ENCODE peak calls at places on chromosomes 4 and X, in eight cellular contexts. One of them, this sample, is unnamed.

GRCh38 chrX:155544886-155545285 is 67.9 kb downstream of the TMLHE start:
- DNase-seq in GM12865: no peak
- DNase-seq in NAMALWA: no peak
- DNase-seq in NCI-H82: no peak
- DNase-seq in activated naive CD4-positive, alpha-beta T cell: no peak
- DNase-seq in endothelial cell: no peak
- DNase-seq in Panc1: no peak
- DNase-seq in AML-193: no peak
- DNase-seq in this sample: no peak

GRCh38 chr4:55768291-55768690 is 51.3 kb upstream of the EXOC1L start:
- DNase-seq in GM12865: no peak
- DNase-seq in NAMALWA: no peak
- DNase-seq in NCI-H82: peak; percentile 74
- DNase-seq in activated naive CD4-positive, alpha-beta T cell: no peak
- DNase-seq in endothelial cell: no peak
- DNase-seq in Panc1: no peak
- DNase-seq in AML-193: no peak
- DNase-seq in this sample: no peak

GRCh38 chr4:65968873-65969272 is 298.6 kb upstream of the EPHA5 start:
- DNase-seq in GM12865: no peak
- DNase-seq in NAMALWA: no peak
- DNase-seq in NCI-H82: no peak
- DNase-seq in activated naive CD4-positive, alpha-beta T cell: no peak
- DNase-seq in endothelial cell: no peak
- DNase-seq in Panc1: no peak
- DNase-seq in AML-193: no peak
- DNase-seq in this sample: no peak

GRCh38 chrX:134554291-134554690 is 94.3 kb downstream of the HPRT1 start:
- DNase-seq in GM12865: no peak
- DNase-seq in NAMALWA: no peak
- DNase-seq in NCI-H82: no peak
- DNase-seq in activated naive CD4-positive, alpha-beta T cell: no peak
- DNase-seq in endothelial cell: no peak
- DNase-seq in Panc1: no peak
- DNase-seq in AML-193: no peak
- DNase-seq in this sample: no peak

GRCh38 chr4:152283806-152284470 is 252.0 kb downstream of the FBXW7 start:
- DNase-seq in GM12865: no peak
- DNase-seq in NAMALWA: no peak
- DNase-seq in NCI-H82: no peak
- DNase-seq in activated naive CD4-positive, alpha-beta T cell: no peak
- DNase-seq in endothelial cell: no peak
- DNase-seq in Panc1: no peak
- DNase-seq in AML-193: no peak
- DNase-seq in this sample: no peak

GRCh38 chr4:73407227-73407673 is 3.2 kb downstream of the ALB start:
- DNase-seq in GM12865: no peak
- DNase-seq in NAMALWA: no peak
- DNase-seq in NCI-H82: no peak
- DNase-seq in activated naive CD4-positive, alpha-beta T cell: no peak
- DNase-seq in endothelial cell: no peak
- DNase-seq in Panc1: no peak
- DNase-seq in AML-193: no peak
- DNase-seq in this sample: no peak

GRCh38 chrX:140701480-140701879 is 8.1 kb upstream of the LINC00632 start:
- DNase-seq in GM12865: peak; percentile 26
- DNase-seq in NAMALWA: peak; percentile 30
- DNase-seq in NCI-H82: peak; percentile 14
- DNase-seq in activated naive CD4-positive, alpha-beta T cell: no peak
- DNase-seq in endothelial cell: no peak
- DNase-seq in Panc1: no peak
- DNase-seq in AML-193: peak; percentile 2
- DNase-seq in this sample: no peak

GRCh38 chr4:81527709-81528108 is 56.0 kb upstream of the RASGEF1B start:
- DNase-seq in GM12865: no peak
- DNase-seq in NAMALWA: no peak
- DNase-seq in NCI-H82: no peak
- DNase-seq in activated naive CD4-positive, alpha-beta T cell: no peak
- DNase-seq in endothelial cell: no peak
- DNase-seq in Panc1: no peak
- DNase-seq in AML-193: no peak
- DNase-seq in this sample: no peak

GRCh38 chr4:188400456-188400855 is 261.2 kb downstream of the TRIML1 start:
- DNase-seq in GM12865: no peak
- DNase-seq in NAMALWA: no peak
- DNase-seq in NCI-H82: peak; percentile 7
- DNase-seq in activated naive CD4-positive, alpha-beta T cell: no peak
- DNase-seq in endothelial cell: no peak
- DNase-seq in Panc1: no peak
- DNase-seq in AML-193: no peak
- DNase-seq in this sample: no peak

GRCh38 chrX:151984328-151984727 is 9.9 kb upstream of the GABRE start:
- DNase-seq in GM12865: no peak
- DNase-seq in NAMALWA: no peak
- DNase-seq in NCI-H82: no peak
- DNase-seq in activated naive CD4-positive, alpha-beta T cell: no peak
- DNase-seq in endothelial cell: no peak
- DNase-seq in Panc1: peak; percentile 27
- DNase-seq in AML-193: no peak
- DNase-seq in this sample: no peak

GRCh38 chr4:172895699-172896098 is 272.9 kb upstream of the GALNT7 start:
- DNase-seq in GM12865: no peak
- DNase-seq in NAMALWA: no peak
- DNase-seq in NCI-H82: no peak
- DNase-seq in activated naive CD4-positive, alpha-beta T cell: no peak
- DNase-seq in endothelial cell: no peak
- DNase-seq in Panc1: no peak
- DNase-seq in AML-193: no peak
- DNase-seq in this sample: no peak

GRCh38 chr4:85707591-85707990 is 232.6 kb downstream of the ARHGAP24 start:
- DNase-seq in GM12865: peak; percentile 64
- DNase-seq in NAMALWA: peak; percentile 55
- DNase-seq in NCI-H82: no peak
- DNase-seq in activated naive CD4-positive, alpha-beta T cell: no peak
- DNase-seq in endothelial cell: no peak
- DNase-seq in Panc1: no peak
- DNase-seq in AML-193: no peak
- DNase-seq in this sample: peak; percentile 46

GRCh38 chrX:46366597-46367207 is 178.5 kb downstream of the ZNF674 start:
- DNase-seq in GM12865: no peak
- DNase-seq in NAMALWA: no peak
- DNase-seq in NCI-H82: no peak
- DNase-seq in activated naive CD4-positive, alpha-beta T cell: no peak
- DNase-seq in endothelial cell: no peak
- DNase-seq in Panc1: no peak
- DNase-seq in AML-193: no peak
- DNase-seq in this sample: no peak

GRCh38 chrX:85024044-85024443 is 20.4 kb downstream of the APOOL start:
- DNase-seq in GM12865: no peak
- DNase-seq in NAMALWA: no peak
- DNase-seq in NCI-H82: no peak
- DNase-seq in activated naive CD4-positive, alpha-beta T cell: no peak
- DNase-seq in endothelial cell: no peak
- DNase-seq in Panc1: no peak
- DNase-seq in AML-193: no peak
- DNase-seq in this sample: no peak

GRCh38 chr4:104571341-104571740 is 76.6 kb upstream of the CXXC4 start:
- DNase-seq in GM12865: no peak
- DNase-seq in NAMALWA: no peak
- DNase-seq in NCI-H82: no peak
- DNase-seq in activated naive CD4-positive, alpha-beta T cell: no peak
- DNase-seq in endothelial cell: no peak
- DNase-seq in Panc1: no peak
- DNase-seq in AML-193: no peak
- DNase-seq in this sample: no peak

GRCh38 chr4:63349674-63350025 is 1059.6 kb downstream of the TECRL start:
- DNase-seq in GM12865: no peak
- DNase-seq in NAMALWA: no peak
- DNase-seq in NCI-H82: no peak
- DNase-seq in activated naive CD4-positive, alpha-beta T cell: no peak
- DNase-seq in endothelial cell: no peak
- DNase-seq in Panc1: no peak
- DNase-seq in AML-193: no peak
- DNase-seq in this sample: no peak

GRCh38 chrX:2334237-2334636 is 166.5 kb downstream of the DHRSX start:
- DNase-seq in GM12865: no peak
- DNase-seq in NAMALWA: no peak
- DNase-seq in NCI-H82: no peak
- DNase-seq in activated naive CD4-positive, alpha-beta T cell: no peak
- DNase-seq in endothelial cell: no peak
- DNase-seq in Panc1: no peak
- DNase-seq in AML-193: no peak
- DNase-seq in this sample: no peak

GRCh38 chr4:145805490-145805889 is 125.5 kb downstream of the C4orf51 start:
- DNase-seq in GM12865: no peak
- DNase-seq in NAMALWA: no peak
- DNase-seq in NCI-H82: no peak
- DNase-seq in activated naive CD4-positive, alpha-beta T cell: no peak
- DNase-seq in endothelial cell: peak; percentile 26
- DNase-seq in Panc1: no peak
- DNase-seq in AML-193: no peak
- DNase-seq in this sample: no peak

GRCh38 chr4:16677545-16677944 is 220.9 kb downstream of the LDB2 start:
- DNase-seq in GM12865: no peak
- DNase-seq in NAMALWA: no peak
- DNase-seq in NCI-H82: no peak
- DNase-seq in activated naive CD4-positive, alpha-beta T cell: no peak
- DNase-seq in endothelial cell: no peak
- DNase-seq in Panc1: no peak
- DNase-seq in AML-193: no peak
- DNase-seq in this sample: no peak

GRCh38 chrX:142884853-142885252 is 140.9 kb upstream of the SPANXN4 start:
- DNase-seq in GM12865: no peak
- DNase-seq in NAMALWA: no peak
- DNase-seq in NCI-H82: no peak
- DNase-seq in activated naive CD4-positive, alpha-beta T cell: no peak
- DNase-seq in endothelial cell: no peak
- DNase-seq in Panc1: no peak
- DNase-seq in AML-193: no peak
- DNase-seq in this sample: no peak

GRCh38 chr4:147526272-147526654 is 45.4 kb downstream of the EDNRA start:
- DNase-seq in GM12865: peak; percentile 35
- DNase-seq in NAMALWA: peak; percentile 27
- DNase-seq in NCI-H82: peak; percentile 17
- DNase-seq in activated naive CD4-positive, alpha-beta T cell: no peak
- DNase-seq in endothelial cell: no peak
- DNase-seq in Panc1: no peak
- DNase-seq in AML-193: no peak
- DNase-seq in this sample: no peak

GRCh38 chr4:157838366-157838765 is 334.5 kb downstream of the GASK1B start:
- DNase-seq in GM12865: no peak
- DNase-seq in NAMALWA: no peak
- DNase-seq in NCI-H82: peak; percentile 1
- DNase-seq in activated naive CD4-positive, alpha-beta T cell: no peak
- DNase-seq in endothelial cell: no peak
- DNase-seq in Panc1: no peak
- DNase-seq in AML-193: no peak
- DNase-seq in this sample: no peak

GRCh38 chrX:103170216-103170615 is 44.7 kb upstream of the BEX4 start:
- DNase-seq in GM12865: no peak
- DNase-seq in NAMALWA: no peak
- DNase-seq in NCI-H82: no peak
- DNase-seq in activated naive CD4-positive, alpha-beta T cell: no peak
- DNase-seq in endothelial cell: no peak
- DNase-seq in Panc1: no peak
- DNase-seq in AML-193: no peak
- DNase-seq in this sample: no peak

GRCh38 chr4:4599886-4600285 is 58.0 kb upstream of the STX18 start:
- DNase-seq in GM12865: no peak
- DNase-seq in NAMALWA: peak; percentile 3
- DNase-seq in NCI-H82: no peak
- DNase-seq in activated naive CD4-positive, alpha-beta T cell: no peak
- DNase-seq in endothelial cell: no peak
- DNase-seq in Panc1: no peak
- DNase-seq in AML-193: no peak
- DNase-seq in this sample: peak; percentile 34

GRCh38 chr4:183634086-183634485 is 24.9 kb downstream of the RWDD4 start:
- DNase-seq in GM12865: no peak
- DNase-seq in NAMALWA: no peak
- DNase-seq in NCI-H82: no peak
- DNase-seq in activated naive CD4-positive, alpha-beta T cell: no peak
- DNase-seq in endothelial cell: no peak
- DNase-seq in Panc1: no peak
- DNase-seq in AML-193: no peak
- DNase-seq in this sample: no peak

GRCh38 chr4:159197260-159197884 is 94.5 kb downstream of the RAPGEF2 start:
- DNase-seq in GM12865: no peak
- DNase-seq in NAMALWA: no peak
- DNase-seq in NCI-H82: no peak
- DNase-seq in activated naive CD4-positive, alpha-beta T cell: no peak
- DNase-seq in endothelial cell: no peak
- DNase-seq in Panc1: no peak
- DNase-seq in AML-193: no peak
- DNase-seq in this sample: no peak

GRCh38 chrX:51148848-51149247 is 183.8 kb upstream of the NUDT10 start:
- DNase-seq in GM12865: no peak
- DNase-seq in NAMALWA: peak; percentile 1
- DNase-seq in NCI-H82: peak; percentile 4
- DNase-seq in activated naive CD4-positive, alpha-beta T cell: no peak
- DNase-seq in endothelial cell: peak; percentile 14
- DNase-seq in Panc1: no peak
- DNase-seq in AML-193: no peak
- DNase-seq in this sample: no peak

GRCh38 chr4:15976456-15977096 is 13.6 kb upstream of the FGFBP2 start:
- DNase-seq in GM12865: no peak
- DNase-seq in NAMALWA: no peak
- DNase-seq in NCI-H82: peak; percentile 29
- DNase-seq in activated naive CD4-positive, alpha-beta T cell: no peak
- DNase-seq in endothelial cell: no peak
- DNase-seq in Panc1: no peak
- DNase-seq in AML-193: no peak
- DNase-seq in this sample: no peak

GRCh38 chr4:177574446-177574845 is 132.2 kb upstream of the AGA start:
- DNase-seq in GM12865: no peak
- DNase-seq in NAMALWA: no peak
- DNase-seq in NCI-H82: no peak
- DNase-seq in activated naive CD4-positive, alpha-beta T cell: no peak
- DNase-seq in endothelial cell: no peak
- DNase-seq in Panc1: no peak
- DNase-seq in AML-193: no peak
- DNase-seq in this sample: no peak

GRCh38 chr4:3213661-3214250 is 35.2 kb upstream of the MSANTD1 start:
- DNase-seq in GM12865: no peak
- DNase-seq in NAMALWA: no peak
- DNase-seq in NCI-H82: no peak
- DNase-seq in activated naive CD4-positive, alpha-beta T cell: no peak
- DNase-seq in endothelial cell: no peak
- DNase-seq in Panc1: no peak
- DNase-seq in AML-193: no peak
- DNase-seq in this sample: no peak

GRCh38 chr4:180057198-180057821 is 2185.9 kb upstream of the TENM3 start:
- DNase-seq in GM12865: peak; percentile 7
- DNase-seq in NAMALWA: no peak
- DNase-seq in NCI-H82: no peak
- DNase-seq in activated naive CD4-positive, alpha-beta T cell: no peak
- DNase-seq in endothelial cell: peak; percentile 27
- DNase-seq in Panc1: no peak
- DNase-seq in AML-193: no peak
- DNase-seq in this sample: no peak